ENCODE peak calls at places on chromosomes 12 and 14, in four cellular contexts. C is DMS153; Y is kidney glomerular epithelial cell; S is activated naive CD4-positive, alpha-beta T cell treated with anti-CD3 and anti-CD28 coated beads for 36 hours. G is an unnamed sample.

GRCh38 chr12:120194534-120195395 is at the start of gene GCN1:
- DNase-seq in C (peak), Y (peak), S (peak), G (peak)

GRCh38 chr14:73491977-73492552 is 1.3 kb downstream of the RIOX1 start:
- DNase-seq in C (no peak), Y (no peak), S (no peak), G (no peak)

GRCh38 chr12:88559772-88560171 is 20.5 kb downstream of the KITLG start:
- DNase-seq in C (no peak), Y (no peak), S (no peak), G (no peak)

GRCh38 chr12:51855586-51856428 is 7.3 kb upstream of the FIGNL2 start:
- DNase-seq in C (no peak), Y (peak), S (no peak), G (no peak)

GRCh38 chr12:44875417-44875953 is 630 bp downstream of the NELL2 start:
- DNase-seq in C (peak), Y (no peak), S (peak), G (peak)

GRCh38 chr12:3805058-3805457 is 52.1 kb upstream of the CRACR2A start:
- DNase-seq in C (no peak), Y (no peak), S (no peak), G (no peak)

GRCh38 chr12:120257041-120257821 is 8.3 kb downstream of the PXN start:
- DNase-seq in C (no peak), Y (peak), S (no peak), G (no peak)

GRCh38 chr12:93317227-93317626 is 60.5 kb upstream of the NUDT4 start:
- DNase-seq in C (peak), Y (peak), S (peak), G (peak)

GRCh38 chr12:127923501-127923900 is 343.5 kb upstream of the TMEM132C start:
- DNase-seq in C (no peak), Y (no peak), S (no peak), G (no peak)

GRCh38 chr12:22624573-22624907 is 431 bp upstream of the ETNK1 start:
- DNase-seq in C (no peak), Y (peak), S (no peak), G (no peak)

GRCh38 chr12:15648564-15648963 is 140.6 kb downstream of the EPS8 start:
- DNase-seq in C (no peak), Y (no peak), S (no peak), G (no peak)

GRCh38 chr12:73677520-73678291 is 859.9 kb upstream of the ATXN7L3B start:
- DNase-seq in C (no peak), Y (no peak), S (no peak), G (no peak)

GRCh38 chr12:34204830-34205285 is 182.6 kb downstream of the ALG10 start:
- DNase-seq in C (no peak), Y (no peak), S (no peak), G (no peak)

GRCh38 chr12:120013659-120014380 is 24.8 kb downstream of the BICDL1 start:
- DNase-seq in C (no peak), Y (peak), S (peak), G (peak)

GRCh38 chr12:27960822-27961221 is 11.7 kb downstream of the PTHLH start:
- DNase-seq in C (no peak), Y (no peak), S (no peak), G (no peak)

GRCh38 chr12:52307836-52308806 is 13.1 kb downstream of the KRT83 start:
- DNase-seq in C (peak), Y (peak), S (peak), G (peak)

GRCh38 chr14:61322011-61322798 is 826 bp downstream of the PRKCH start:
- DNase-seq in C (no peak), Y (no peak), S (peak), G (peak)

GRCh38 chr12:113793250-113793649 is 172.9 kb downstream of the RBM19 start:
- DNase-seq in C (no peak), Y (no peak), S (no peak), G (no peak)

GRCh38 chr12:32431025-32431424 is 31.7 kb downstream of the FGD4 start:
- DNase-seq in C (no peak), Y (no peak), S (no peak), G (no peak)

GRCh38 chr12:10701843-10702242 is 21.3 kb downstream of the YBX3 start:
- DNase-seq in C (no peak), Y (no peak), S (no peak), G (no peak)

G was measured in activated CD4-positive, alpha-beta memory T cell treated with anti-CD3 and anti-CD28 coated beads for 36 hours.